ENCODE peak calls at places on chromosomes 11 and 22, in six cellular contexts. A is neuronal stem cell; R is GM12891; T is T-helper 1 cell; L is NCI-H510A treated with DMSO at 0.1 percent for 48 hours; E is activated T-helper 1 cell treated with anti-CD3 and anti-CD28 coated beads, Interleukin-12 subunit alpha, Interleukin-12 subunit beta, Interleukin-2, Interleukin-4 antibody, amounts not matched to agents 30 ng/mL and 10 ng/mL and 1 ng/mL, durations not matched to agents 14 hours and 24 hours and 36 hours. B is an unnamed sample.

GRCh38 chr11:125903753-125904659 is at the start of gene DDX25:
- DNase-seq in A (peak), R (no peak), T (peak), L (peak), E (peak), B (no peak)

GRCh38 chr22:48227341-48228018 is 1465.0 kb downstream of the TBC1D22A start:
- DNase-seq in A (no peak), R (no peak), T (no peak), L (no peak), E (no peak), B (no peak)

GRCh38 chr11:114213622-114214021 is 82.6 kb upstream of the NNMT start:
- DNase-seq in A (no peak), R (no peak), T (no peak), L (no peak), E (no peak), B (no peak)

GRCh38 chr11:110833033-110833484 is 120.8 kb upstream of the ARHGAP20 start:
- DNase-seq in A (no peak), R (no peak), T (no peak), L (no peak), E (no peak), B (no peak)

GRCh38 chr11:95104916-95105315 is 15.3 kb downstream of the ENDOD1 start:
- DNase-seq in A (no peak), R (no peak), T (no peak), L (no peak), E (no peak), B (no peak)

GRCh38 chr11:78188809-78189724 is at the start of gene USP35:
- DNase-seq in A (no peak), R (no peak), T (no peak), L (no peak), E (no peak), B (no peak)

GRCh38 chr11:5600374-5600851 is 4.0 kb downstream of the TRIM6 start:
- DNase-seq in A (peak), R (peak), T (peak), L (peak), E (peak), B (peak)

GRCh38 chr11:12092714-12093113 is 17.7 kb upstream of the MICAL2 start:
- DNase-seq in A (no peak), R (no peak), T (no peak), L (no peak), E (no peak), B (no peak)

GRCh38 chr11:120096326-120096725 is 41.6 kb downstream of the TRIM29 start:
- DNase-seq in A (no peak), R (no peak), T (no peak), L (no peak), E (no peak), B (no peak)

GRCh38 chr11:10654211-10655150 is 39.1 kb downstream of the IRAG1 start:
- DNase-seq in A (peak), R (peak), T (peak), L (peak), E (peak), B (peak)

GRCh38 chr22:22573047-22573889 is 14.2 kb upstream of the PRAME start:
- DNase-seq in A (no peak), R (no peak), T (no peak), L (no peak), E (no peak), B (no peak)

GRCh38 chr11:23797624-23798419 is 699.0 kb upstream of the LUZP2 start:
- DNase-seq in A (no peak), R (no peak), T (no peak), L (no peak), E (no peak), B (no peak)

GRCh38 chr11:112599265-112599664 is 338.6 kb upstream of the PLET1 start:
- DNase-seq in A (no peak), R (no peak), T (no peak), L (no peak), E (no peak), B (no peak)

GRCh38 chr11:94638902-94639373 is 71.8 kb downstream of the PIWIL4 start:
- DNase-seq in A (no peak), R (no peak), T (no peak), L (no peak), E (no peak), B (no peak)

GRCh38 chr11:110075087-110075821 is 17.9 kb upstream of the ZC3H12C start:
- DNase-seq in A (no peak), R (no peak), T (no peak), L (no peak), E (no peak), B (no peak)

B was measured in activated T-helper 2 cell treated with anti-CD3 and anti-CD28 coated beads, Interferon-gamma antibody, Interleukin-2, Interleukin-4, amounts not matched to agents 10 μg/mL and 5 μg/mL and 100 μg/mL, durations not matched to agents 14 hours and 24 hours and 36 hours.